ENCODE peak calls at places on chromosome X, in eight cellular contexts. One of them, this sample, is unnamed.

GRCh38 chrX:45849261-45849660 is 648.6 kb upstream of the DIPK2B start:
- DNase-seq in left ventricle myocardium inferior: no peak
- DNase-seq in bronchial epithelial cell: peak
- DNase-seq in SK-N-SH: peak
- DNase-seq in IMR-90: peak
- DNase-seq in astrocyte: peak
- DNase-seq in right atrium auricular region: no peak
- DNase-seq in ovary: no peak
- DNase-seq in this sample: peak

GRCh38 chrX:68534696-68535095 is 35.8 kb downstream of the YIPF6 start:
- DNase-seq in left ventricle myocardium inferior: no peak
- DNase-seq in bronchial epithelial cell: no peak
- DNase-seq in SK-N-SH: no peak
- DNase-seq in IMR-90: peak
- DNase-seq in astrocyte: no peak
- DNase-seq in right atrium auricular region: no peak
- DNase-seq in ovary: no peak
- DNase-seq in this sample: no peak

GRCh38 chrX:13741695-13742094 is 7.1 kb downstream of the OFD1 start:
- DNase-seq in left ventricle myocardium inferior: no peak
- DNase-seq in bronchial epithelial cell: no peak
- DNase-seq in SK-N-SH: no peak
- DNase-seq in IMR-90: no peak
- DNase-seq in astrocyte: no peak
- DNase-seq in right atrium auricular region: no peak
- DNase-seq in ovary: no peak
- DNase-seq in this sample: no peak

GRCh38 chrX:21166302-21166982 is 207.8 kb upstream of the CNKSR2 start:
- DNase-seq in left ventricle myocardium inferior: no peak
- DNase-seq in bronchial epithelial cell: peak
- DNase-seq in SK-N-SH: no peak
- DNase-seq in IMR-90: peak
- DNase-seq in astrocyte: peak
- DNase-seq in right atrium auricular region: no peak
- DNase-seq in ovary: no peak
- DNase-seq in this sample: peak

GRCh38 chrX:45781901-45782553 is 581.4 kb upstream of the DIPK2B start:
- DNase-seq in left ventricle myocardium inferior: no peak
- DNase-seq in bronchial epithelial cell: peak
- DNase-seq in SK-N-SH: no peak
- DNase-seq in IMR-90: peak
- DNase-seq in astrocyte: peak
- DNase-seq in right atrium auricular region: no peak
- DNase-seq in ovary: no peak
- DNase-seq in this sample: peak

GRCh38 chrX:147710301-147710700 is 201.4 kb upstream of the FMR1 start:
- DNase-seq in left ventricle myocardium inferior: no peak
- DNase-seq in bronchial epithelial cell: no peak
- DNase-seq in SK-N-SH: no peak
- DNase-seq in IMR-90: no peak
- DNase-seq in astrocyte: no peak
- DNase-seq in right atrium auricular region: no peak
- DNase-seq in ovary: no peak
- DNase-seq in this sample: no peak

GRCh38 chrX:142938793-142939192 is 86.9 kb upstream of the SPANXN4 start:
- DNase-seq in left ventricle myocardium inferior: no peak
- DNase-seq in bronchial epithelial cell: no peak
- DNase-seq in SK-N-SH: no peak
- DNase-seq in IMR-90: no peak
- DNase-seq in astrocyte: no peak
- DNase-seq in right atrium auricular region: no peak
- DNase-seq in ovary: no peak
- DNase-seq in this sample: no peak

GRCh38 chrX:7266261-7266660 is 118.3 kb upstream of the PUDP start:
- DNase-seq in left ventricle myocardium inferior: no peak
- DNase-seq in bronchial epithelial cell: no peak
- DNase-seq in SK-N-SH: no peak
- DNase-seq in IMR-90: peak
- DNase-seq in astrocyte: no peak
- DNase-seq in right atrium auricular region: no peak
- DNase-seq in ovary: no peak
- DNase-seq in this sample: no peak

GRCh38 chrX:69165116-69165651 is at the start of gene PJA1:
- DNase-seq in left ventricle myocardium inferior: peak
- DNase-seq in bronchial epithelial cell: peak
- DNase-seq in SK-N-SH: peak
- DNase-seq in IMR-90: peak
- DNase-seq in astrocyte: peak
- DNase-seq in right atrium auricular region: peak
- DNase-seq in ovary: peak
- DNase-seq in this sample: peak

GRCh38 chrX:31178769-31179125 is 106.9 kb upstream of the FTHL17 start:
- DNase-seq in left ventricle myocardium inferior: no peak
- DNase-seq in bronchial epithelial cell: no peak
- DNase-seq in SK-N-SH: no peak
- DNase-seq in IMR-90: no peak
- DNase-seq in astrocyte: no peak
- DNase-seq in right atrium auricular region: no peak
- DNase-seq in ovary: no peak
- DNase-seq in this sample: no peak

GRCh38 chrX:23503835-23504539 is 163.3 kb upstream of the PRDX4 start:
- DNase-seq in left ventricle myocardium inferior: peak
- DNase-seq in bronchial epithelial cell: peak
- DNase-seq in SK-N-SH: no peak
- DNase-seq in IMR-90: peak
- DNase-seq in astrocyte: peak
- DNase-seq in right atrium auricular region: peak
- DNase-seq in ovary: no peak
- DNase-seq in this sample: peak

GRCh38 chrX:44308869-44309268 is 34.6 kb downstream of the EFHC2 start:
- DNase-seq in left ventricle myocardium inferior: no peak
- DNase-seq in bronchial epithelial cell: no peak
- DNase-seq in SK-N-SH: no peak
- DNase-seq in IMR-90: no peak
- DNase-seq in astrocyte: no peak
- DNase-seq in right atrium auricular region: no peak
- DNase-seq in ovary: no peak
- DNase-seq in this sample: no peak

GRCh38 chrX:23276475-23276874 is 58.2 kb upstream of the PTCHD1 start:
- DNase-seq in left ventricle myocardium inferior: no peak
- DNase-seq in bronchial epithelial cell: peak
- DNase-seq in SK-N-SH: no peak
- DNase-seq in IMR-90: no peak
- DNase-seq in astrocyte: no peak
- DNase-seq in right atrium auricular region: no peak
- DNase-seq in ovary: no peak
- DNase-seq in this sample: no peak

GRCh38 chrX:124211312-124211942 is 121.0 kb upstream of the TEX13D start:
- DNase-seq in left ventricle myocardium inferior: no peak
- DNase-seq in bronchial epithelial cell: peak
- DNase-seq in SK-N-SH: peak
- DNase-seq in IMR-90: peak
- DNase-seq in astrocyte: no peak
- DNase-seq in right atrium auricular region: no peak
- DNase-seq in ovary: no peak
- DNase-seq in this sample: peak

DNA sequence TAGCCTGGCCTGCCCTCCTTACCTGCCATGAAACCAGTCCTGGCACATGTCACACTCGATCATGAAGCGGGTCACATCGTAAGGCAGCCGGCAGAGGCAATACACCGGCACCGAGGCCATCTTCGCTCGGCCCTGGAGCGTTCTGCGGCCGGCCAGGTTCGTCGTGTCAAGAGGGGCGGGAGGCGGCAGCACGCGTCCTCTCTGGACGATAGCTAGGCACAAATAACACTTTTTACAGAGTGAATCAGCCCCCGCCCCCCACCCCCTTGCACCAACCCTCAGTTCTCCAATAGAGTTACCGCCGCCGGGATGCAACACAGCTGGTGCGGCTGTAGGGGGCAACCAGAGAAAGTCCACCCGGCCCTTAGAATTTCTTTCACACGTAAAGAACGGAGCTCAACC is 1.7 kb downstream of the PHF8 start:
- DNase-seq in left ventricle myocardium inferior: peak
- DNase-seq in bronchial epithelial cell: peak
- DNase-seq in SK-N-SH: peak
- DNase-seq in IMR-90: peak
- DNase-seq in astrocyte: peak
- DNase-seq in right atrium auricular region: peak
- DNase-seq in ovary: peak
- DNase-seq in this sample: peak
- TF ChIP-seq CTCF in left ventricle myocardium inferior: peak
- TF ChIP-seq CTCF in bronchial epithelial cell: peak
- TF ChIP-seq CTCF in SK-N-SH: peak
- TF ChIP-seq CTCF in IMR-90: peak
- TF ChIP-seq CTCF in astrocyte: no peak
- TF ChIP-seq CTCF in right atrium auricular region: no peak
- TF ChIP-seq CTCF in ovary: no peak
- TF ChIP-seq CTCF in this sample: peak

DNA sequence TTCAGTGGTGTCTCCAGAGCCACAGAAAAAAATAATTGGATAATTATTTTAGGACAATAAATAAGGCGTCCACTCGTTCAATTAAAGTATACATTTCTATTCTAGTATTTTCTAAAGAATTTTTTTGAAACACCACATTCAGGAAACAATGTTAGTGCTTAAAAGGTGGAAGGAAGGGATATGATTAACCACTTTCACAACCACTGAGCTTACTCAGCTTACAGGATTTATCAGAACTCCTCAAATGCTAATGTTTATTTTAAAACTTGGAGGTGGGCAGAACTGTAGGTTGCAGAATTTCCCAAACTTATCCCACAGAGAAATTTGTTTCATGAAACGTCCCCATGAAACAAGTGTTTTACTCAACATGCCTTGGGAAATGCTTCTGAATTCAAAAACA is 54.3 kb upstream of the MAGEB2 start:
- DNase-seq in left ventricle myocardium inferior: no peak
- DNase-seq in bronchial epithelial cell: no peak
- DNase-seq in SK-N-SH: no peak
- DNase-seq in IMR-90: peak
- DNase-seq in astrocyte: peak
- DNase-seq in right atrium auricular region: no peak
- DNase-seq in ovary: no peak
- DNase-seq in this sample: no peak
- H3K4me3 ChIP-seq in left ventricle myocardium inferior: no peak
- H3K4me3 ChIP-seq in bronchial epithelial cell: no peak
- H3K4me3 ChIP-seq in SK-N-SH: no peak
- H3K4me3 ChIP-seq in IMR-90: no peak
- H3K4me3 ChIP-seq in astrocyte: no peak
- H3K4me3 ChIP-seq in right atrium auricular region: no peak
- H3K4me3 ChIP-seq in ovary: no peak
- H3K4me3 ChIP-seq in this sample: no peak

DNA sequence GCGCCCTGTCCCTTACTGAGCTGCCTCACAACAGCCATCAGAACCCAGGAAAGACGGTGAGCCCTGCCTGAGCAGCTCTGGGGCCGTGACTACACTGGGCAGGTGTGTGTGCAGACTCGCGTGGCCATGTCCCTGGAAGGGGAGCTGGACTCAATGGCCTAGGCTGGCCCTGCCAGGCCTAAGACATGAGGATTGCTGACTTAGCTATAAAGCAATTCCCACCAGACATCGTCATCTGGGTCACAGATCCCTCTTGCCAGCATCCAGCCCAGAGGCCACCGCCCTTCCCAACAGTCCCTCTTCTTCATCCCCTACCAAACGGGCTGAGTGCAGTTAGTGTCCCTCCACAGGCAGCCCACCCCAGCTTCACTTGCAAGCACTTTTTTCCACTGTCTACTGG is 3.7 kb downstream of the NAA10 start:
- DNase-seq in left ventricle myocardium inferior: no peak
- DNase-seq in bronchial epithelial cell: no peak
- DNase-seq in SK-N-SH: no peak
- DNase-seq in IMR-90: no peak
- DNase-seq in astrocyte: no peak
- DNase-seq in right atrium auricular region: no peak
- DNase-seq in ovary: no peak
- DNase-seq in this sample: no peak
- TF ChIP-seq CTCF in left ventricle myocardium inferior: no peak
- TF ChIP-seq CTCF in bronchial epithelial cell: no peak
- TF ChIP-seq CTCF in SK-N-SH: no peak
- TF ChIP-seq CTCF in IMR-90: no peak
- TF ChIP-seq CTCF in astrocyte: no peak
- TF ChIP-seq CTCF in right atrium auricular region: no peak
- TF ChIP-seq CTCF in ovary: no peak
- TF ChIP-seq CTCF in this sample: no peak

GRCh38 chrX:102659790-102660757 is 8.8 kb downstream of the GPRASP1 start:
- DNase-seq in left ventricle myocardium inferior: peak
- DNase-seq in bronchial epithelial cell: peak
- DNase-seq in SK-N-SH: peak
- DNase-seq in IMR-90: peak
- DNase-seq in astrocyte: peak
- DNase-seq in right atrium auricular region: peak
- DNase-seq in ovary: peak
- DNase-seq in this sample: peak
- H3K4me3 ChIP-seq in left ventricle myocardium inferior: peak
- H3K4me3 ChIP-seq in bronchial epithelial cell: peak
- H3K4me3 ChIP-seq in SK-N-SH: peak
- H3K4me3 ChIP-seq in IMR-90: peak
- H3K4me3 ChIP-seq in astrocyte: peak
- H3K4me3 ChIP-seq in right atrium auricular region: peak
- H3K4me3 ChIP-seq in ovary: peak
- H3K4me3 ChIP-seq in this sample: peak

GRCh38 chrX:48776818-48777439 is 9.5 kb upstream of the GATA1 start:
- DNase-seq in left ventricle myocardium inferior: no peak
- DNase-seq in bronchial epithelial cell: no peak
- DNase-seq in SK-N-SH: no peak
- DNase-seq in IMR-90: no peak
- DNase-seq in astrocyte: peak
- DNase-seq in right atrium auricular region: no peak
- DNase-seq in ovary: no peak
- DNase-seq in this sample: no peak

GRCh38 chrX:48769230-48769629 is 7.7 kb downstream of the GLOD5 start:
- DNase-seq in left ventricle myocardium inferior: no peak
- DNase-seq in bronchial epithelial cell: no peak
- DNase-seq in SK-N-SH: no peak
- DNase-seq in IMR-90: no peak
- DNase-seq in astrocyte: no peak
- DNase-seq in right atrium auricular region: no peak
- DNase-seq in ovary: no peak
- DNase-seq in this sample: no peak

GRCh38 chrX:48770296-48770695 is 8.7 kb downstream of the GLOD5 start:
- DNase-seq in left ventricle myocardium inferior: no peak
- DNase-seq in bronchial epithelial cell: no peak
- DNase-seq in SK-N-SH: no peak
- DNase-seq in IMR-90: no peak
- DNase-seq in astrocyte: no peak
- DNase-seq in right atrium auricular region: no peak
- DNase-seq in ovary: no peak
- DNase-seq in this sample: no peak

GRCh38 chrX:48772602-48773001 is 11.1 kb downstream of the GLOD5 start:
- DNase-seq in left ventricle myocardium inferior: no peak
- DNase-seq in bronchial epithelial cell: no peak
- DNase-seq in SK-N-SH: no peak
- DNase-seq in IMR-90: no peak
- DNase-seq in astrocyte: no peak
- DNase-seq in right atrium auricular region: no peak
- DNase-seq in ovary: no peak
- DNase-seq in this sample: no peak
- TF ChIP-seq CTCF in left ventricle myocardium inferior: no peak
- TF ChIP-seq CTCF in bronchial epithelial cell: no peak
- TF ChIP-seq CTCF in SK-N-SH: no peak
- TF ChIP-seq CTCF in IMR-90: no peak
- TF ChIP-seq CTCF in astrocyte: no peak
- TF ChIP-seq CTCF in right atrium auricular region: no peak
- TF ChIP-seq CTCF in ovary: no peak
- TF ChIP-seq CTCF in this sample: no peak

GRCh38 chrX:28586291-28586690 is 955 bp upstream of the IL1RAPL1 start:
- DNase-seq in left ventricle myocardium inferior: peak
- DNase-seq in bronchial epithelial cell: no peak
- DNase-seq in SK-N-SH: no peak
- DNase-seq in IMR-90: peak
- DNase-seq in astrocyte: peak
- DNase-seq in right atrium auricular region: no peak
- DNase-seq in ovary: peak
- DNase-seq in this sample: peak
- H3K4me3 ChIP-seq in left ventricle myocardium inferior: peak
- H3K4me3 ChIP-seq in bronchial epithelial cell: no peak
- H3K4me3 ChIP-seq in SK-N-SH: no peak
- H3K4me3 ChIP-seq in IMR-90: peak
- H3K4me3 ChIP-seq in astrocyte: peak
- H3K4me3 ChIP-seq in right atrium auricular region: peak
- H3K4me3 ChIP-seq in ovary: peak
- H3K4me3 ChIP-seq in this sample: peak

This sample was measured in fibroblast of the aortic adventitia.